ENCODE peak calls at places on chromosomes 2 and 18, in ten cellular contexts. Q is endothelial cell of umbilical vein; V is bronchial epithelial cell; C is NB4; E is GM13977; R is cardiac fibroblast; W is mesothelial cell of epicardium; T is lower leg skin; M is HFF-Myc; N is CD8-positive, alpha-beta T cell. P is an unnamed sample.

GRCh38 chr2:96694279-96694678 is 45.6 kb downstream of the LMAN2L start:
- DNase-seq in V (no peak), W (no peak), T (no peak), M (no peak), C (no peak), R (no peak), E (no peak), Q (no peak), N (no peak), P (no peak)

GRCh38 chr2:234739061-234739460 is 212.8 kb upstream of the SH3BP4 start:
- DNase-seq in V (no peak), N (no peak), R (no peak), Q (no peak), M (no peak), E (no peak), C (no peak), W (no peak), T (no peak), P (no peak)

GRCh38 chr18:47036298-47036874 is 965 bp upstream of the ELOA2 start:
- DNase-seq in Q (peak; percentile 6), V (peak; percentile 34), M (peak; percentile 15), T (no peak), C (peak; percentile 22), W (no peak), E (peak; percentile 51), R (peak; percentile 41), N (no peak), P (no peak)

GRCh38 chr2:57850415-57851130 is 196.0 kb upstream of the VRK2 start:
- DNase-seq in T (no peak), R (no peak), M (no peak), V (no peak), Q (no peak), N (no peak), W (no peak), E (no peak), C (no peak), P (no peak)

GRCh38 chr2:76197842-76198448 is 487.2 kb upstream of the GCFC2 start:
- DNase-seq in T (peak; percentile 49), V (peak; percentile 64), R (peak; percentile 76), E (peak; percentile 4), C (peak; percentile 77), N (no peak), W (peak; percentile 76), M (peak; percentile 24), Q (peak; percentile 67), P (no peak)

GRCh38 chr2:239157269-239157668 is 243.6 kb downstream of the HDAC4 start:
- DNase-seq in N (no peak), E (no peak), V (no peak), M (no peak), T (no peak), Q (no peak), C (no peak), W (no peak), R (no peak), P (no peak)

GRCh38 chr18:22609642-22610041 is 191.9 kb upstream of the CTAGE1 start:
- DNase-seq in T (no peak), E (no peak), R (peak; percentile 53), Q (peak; percentile 82), V (peak; percentile 24), W (peak; percentile 59), C (no peak), M (peak; percentile 22), N (no peak), P (no peak)

GRCh38 chr2:26542194-26542455 is 64.2 kb upstream of the OTOF start:
- DNase-seq in M (no peak), T (no peak), W (no peak), V (no peak), E (no peak), C (no peak), N (no peak), Q (no peak), R (no peak), P (no peak)

GRCh38 chr2:101485856-101486255 is 10.9 kb upstream of the RFX8 start:
- DNase-seq in V (no peak), Q (no peak), N (no peak), M (no peak), C (no peak), W (no peak), R (no peak), T (no peak), E (no peak), P (no peak)

GRCh38 chr18:57836557-57836956 is 33.4 kb upstream of the ATP8B1 start:
- DNase-seq in C (no peak), V (no peak), R (no peak), M (no peak), T (no peak), N (no peak), W (no peak), E (no peak), Q (no peak), P (no peak)

GRCh38 chr2:25606892-25607291 is 66.5 kb downstream of the DTNB start:
- DNase-seq in E (peak; percentile 21), T (no peak), V (peak; percentile 48), M (no peak), N (no peak), W (no peak), C (peak; percentile 58), Q (peak; percentile 55), R (peak; percentile 57), P (no peak)

GRCh38 chr2:177383935-177384334 is 8.6 kb upstream of the AGPS start:
- DNase-seq in Q (no peak), V (no peak), T (no peak), E (no peak), M (no peak), R (no peak), N (no peak), W (no peak), C (no peak), P (no peak)

GRCh38 chr2:127568128-127568527 is 32.6 kb downstream of the MYO7B start:
- DNase-seq in M (no peak), V (no peak), E (no peak), N (no peak), Q (no peak), T (no peak), C (no peak), R (no peak), W (no peak), P (no peak)

GRCh38 chr2:196925445-196925767 is 1.1 kb downstream of the PGAP1 start:
- DNase-seq in Q (peak; percentile 57), T (no peak), R (peak; percentile 13), E (no peak), N (no peak), M (no peak), V (no peak), C (no peak), W (no peak), P (no peak)

GRCh38 chr2:39289609-39290008 is 45.8 kb upstream of the CDKL4 start:
- DNase-seq in R (no peak), E (no peak), Q (no peak), M (no peak), C (no peak), W (no peak), T (no peak), N (no peak), V (peak; percentile 15), P (no peak)

GRCh38 chr18:74289137-74289536 is 2.6 kb downstream of the CYB5A start:
- DNase-seq in E (no peak), N (no peak), M (no peak), Q (no peak), R (peak; percentile 49), T (no peak), W (no peak), C (peak; percentile 5), V (peak; percentile 26), P (no peak)

GRCh38 chr2:47259829-47260228 is 104.7 kb upstream of the STPG4 start:
- DNase-seq in E (no peak), M (no peak), W (no peak), C (peak; percentile 31), N (no peak), Q (no peak), R (no peak), T (no peak), V (no peak), P (no peak)

GRCh38 chr2:213806125-213806726 is 522.0 kb downstream of the SPAG16 start:
- DNase-seq in R (peak; percentile 51), V (peak; percentile 38), E (peak; percentile 7), N (no peak), Q (peak; percentile 30), C (peak; percentile 30), T (no peak), M (no peak), W (no peak), P (no peak)
- TF ChIP-seq CTCF in R (peak; percentile 17), V (no peak), E (peak; percentile 39), N (no peak), Q (no peak), C (peak; percentile 13), T (no peak), M (no peak), W (peak; percentile 67), P (peak; percentile 29)

GRCh38 chr2:152755029-152755428 is 36.6 kb downstream of the ARL6IP6 start:
- DNase-seq in T (no peak), R (peak; percentile 42), N (no peak), Q (no peak), W (peak; percentile 42), E (no peak), M (no peak), V (peak; percentile 7), C (peak; percentile 11), P (no peak)
- TF ChIP-seq CTCF in T (no peak), R (peak; percentile 52), N (no peak), Q (peak; percentile 21), W (no peak), E (no peak), M (peak; percentile 48), V (peak; percentile 48), C (peak; percentile 24), P (peak; percentile 9)

GRCh38 chr2:43212216-43212828 is 14.1 kb downstream of the ZFP36L2 start:
- DNase-seq in M (no peak), N (no peak), E (no peak), R (no peak), T (no peak), V (no peak), W (no peak), Q (no peak), C (peak; percentile 58), P (no peak)

GRCh38 chr2:43215673-43216255 is 10.6 kb downstream of the ZFP36L2 start:
- DNase-seq in R (no peak), Q (no peak), W (no peak), C (no peak), M (no peak), E (no peak), V (no peak), T (no peak), N (no peak), P (no peak)

GRCh38 chr2:43212931-43213330 is 13.5 kb downstream of the ZFP36L2 start:
- DNase-seq in W (no peak), Q (no peak), T (peak; percentile 60), V (no peak), E (no peak), C (peak; percentile 96), N (no peak), M (no peak), R (no peak), P (no peak)

GRCh38 chr2:43216629-43217028 is 9.8 kb downstream of the ZFP36L2 start:
- DNase-seq in V (no peak), T (no peak), N (no peak), Q (no peak), R (no peak), E (no peak), W (no peak), M (no peak), C (no peak), P (no peak)

GRCh38 chr2:43214253-43214652 is 12.2 kb downstream of the ZFP36L2 start:
- DNase-seq in V (no peak), M (no peak), N (no peak), T (no peak), R (no peak), E (no peak), Q (no peak), C (no peak), W (no peak), P (no peak)
- TF ChIP-seq CTCF in V (no peak), M (no peak), N (no peak), T (no peak), R (no peak), E (no peak), Q (no peak), C (no peak), W (no peak), P (no peak)

GRCh38 chr18:3457261-3457724 is 7.3 kb downstream of the TGIF1 start:
- DNase-seq in W (no peak), V (no peak), Q (no peak), C (no peak), T (no peak), N (no peak), R (no peak), M (no peak), E (no peak), P (no peak)
- TF ChIP-seq CTCF in W (no peak), V (no peak), Q (no peak), C (no peak), T (no peak), N (no peak), R (no peak), M (no peak), E (no peak), P (no peak)